ENCODE peak calls at places on chromosomes 12 and 14, in seven cellular contexts. F, S, L, N, G, Z and O are unnamed samples.

GRCh38 chr12:45914090-45914489 is 76.3 kb downstream of the SCAF11 start:
- DNase-seq in F (peak), S (no peak), L (no peak), N (peak), G (no peak), Z (peak), O (no peak)

GRCh38 chr12:18281941-18282340 is 20.6 kb downstream of the PIK3C2G start:
- DNase-seq in F (no peak), G (no peak), Z (no peak), N (peak), L (no peak), S (no peak), O (no peak)

GRCh38 chr14:32611752-32612151 is 282.7 kb downstream of the AKAP6 start:
- DNase-seq in L (no peak), G (no peak), F (no peak), S (no peak), N (peak), Z (peak), O (no peak)

GRCh38 chr14:95263527-95264231 is 56.0 kb downstream of the CLMN start:
- DNase-seq in G (no peak), N (no peak), F (no peak), Z (no peak), L (no peak), S (no peak), O (no peak)

GRCh38 chr14:101417434-101417833 is 143.9 kb upstream of the DIO3 start:
- DNase-seq in S (no peak), N (no peak), L (no peak), F (no peak), Z (no peak), G (no peak), O (no peak)

GRCh38 chr14:99426796-99427346 is 53.8 kb downstream of the SETD3 start:
- DNase-seq in F (peak), Z (no peak), S (no peak), L (no peak), G (no peak), N (no peak), O (no peak)

GRCh38 chr12:113333111-113333750 is 1.7 kb downstream of the SLC8B1 start:
- DNase-seq in G (no peak), S (no peak), Z (no peak), L (no peak), F (no peak), N (no peak), O (no peak)

GRCh38 chr12:56677680-56678079 is 10.4 kb downstream of the PTGES3 start:
- DNase-seq in S (no peak), F (no peak), Z (no peak), L (no peak), G (no peak), N (no peak), O (no peak)

GRCh38 chr14:92105073-92105844 is 1.1 kb downstream of the ATXN3 start:
- DNase-seq in G (no peak), N (no peak), S (no peak), L (no peak), F (no peak), Z (peak), O (no peak)

GRCh38 chr12:22121224-22121623 is 75.2 kb downstream of the CMAS start:
- DNase-seq in S (no peak), G (no peak), N (no peak), L (no peak), Z (no peak), F (no peak), O (no peak)

GRCh38 chr14:103708750-103709187 is 6.5 kb downstream of the XRCC3 start:
- DNase-seq in N (no peak), S (no peak), F (no peak), Z (no peak), L (no peak), G (no peak), O (no peak)

GRCh38 chr12:106183735-106184134 is 45.0 kb upstream of the NUAK1 start:
- DNase-seq in S (no peak), F (no peak), G (no peak), L (no peak), N (no peak), Z (no peak), O (no peak)

GRCh38 chr12:70448371-70448770 is 82.3 kb downstream of the KCNMB4 start:
- DNase-seq in S (no peak), N (peak), Z (no peak), L (no peak), F (no peak), G (no peak), O (no peak)